ENCODE peak calls at places on chromosomes 1 and 21, in five cellular contexts. P, U, Q, J and G are unnamed samples.

GRCh38 chr1:224235819-224236493 is 52.9 kb downstream of the DEGS1 start:
- DNase-seq in P (no peak), U (no peak), Q (no peak), J (no peak), G (no peak)

GRCh38 chr21:45976666-45977335 is 4.8 kb upstream of the COL6A1 start:
- DNase-seq in P (no peak), U (peak; percentile 5), Q (no peak), J (no peak), G (no peak)

GRCh38 chr21:31444061-31444460 is 100.0 kb upstream of the TIAM1 start:
- DNase-seq in P (no peak), U (no peak), Q (no peak), J (no peak), G (no peak)

GRCh38 chr1:238396140-238396539 is 505.4 kb upstream of the ZP4 start:
- DNase-seq in P (no peak), U (no peak), Q (no peak), J (no peak), G (no peak)

GRCh38 chr1:27448982-27449381 is 41.0 kb downstream of the WASF2 start:
- DNase-seq in P (no peak), U (no peak), Q (no peak), J (no peak), G (no peak)

GRCh38 chr1:41318135-41318534 is 43.1 kb upstream of the FOXO6 start:
- DNase-seq in P (no peak), U (no peak), Q (no peak), J (no peak), G (no peak)

GRCh38 chr1:153633161-153633746 is 612 bp upstream of the CHTOP start:
- DNase-seq in P (no peak), U (no peak), Q (no peak), J (no peak), G (no peak)

GRCh38 chr1:28246427-28246832 is 10.5 kb downstream of the ATP5IF1 start:
- DNase-seq in P (peak; percentile 40), U (no peak), Q (no peak), J (no peak), G (no peak)

GRCh38 chr1:39154553-39155361 is 49.7 kb upstream of the MACF1 start:
- DNase-seq in P (no peak), U (no peak), Q (no peak), J (peak; percentile 91), G (no peak)

GRCh38 chr1:208272311-208272710 is 28.1 kb upstream of the PLXNA2 start:
- DNase-seq in P (no peak), U (no peak), Q (no peak), J (no peak), G (no peak)

GRCh38 chr21:45830221-45830640 is 151.3 kb upstream of the COL6A1 start:
- DNase-seq in P (no peak), U (no peak), Q (no peak), J (no peak), G (no peak)

GRCh38 chr1:18278953-18279712 is 171.5 kb downstream of the IGSF21 start:
- DNase-seq in P (peak; percentile 41), U (no peak), Q (no peak), J (no peak), G (no peak)

GRCh38 chr1:94299627-94300552 is 62.5 kb upstream of the ARHGAP29 start:
- DNase-seq in P (no peak), U (no peak), Q (no peak), J (no peak), G (no peak)

GRCh38 chr1:192763243-192763642 is 45.6 kb upstream of the RGS2 start:
- DNase-seq in P (no peak), U (no peak), Q (no peak), J (no peak), G (no peak)

GRCh38 chr1:20348326-20348910 is 57.7 kb downstream of the VWA5B1 start:
- DNase-seq in P (no peak), U (no peak), Q (no peak), J (no peak), G (no peak)